ENCODE peak calls at places on chromosomes 11 and 22, in seven cellular contexts. Z is adrenal gland; T is activated CD4-positive, alpha-beta T cell treated with anti-CD3 and anti-CD28 coated beads, Interleukin-2, amount 10 ng/mL, durations not matched to agents 7 days and 5 days; X is stimulated activated CD8-positive, alpha-beta memory T cell treated with anti-CD3 and anti-CD28 coated beads, Interleukin-7, amount 100 ng/mL, for 24 hours; P is NCI-H1092; N is activated CD4-positive, CD25-positive, alpha-beta regulatory T cell; U is esophagus squamous epithelium. L is an unnamed sample.

GRCh38 chr11:28242596-28242995 is 134.4 kb downstream of the METTL15 start:
- DNase-seq in Z (no peak), T (no peak), X (no peak), P (no peak), N (no peak), U (no peak), L (no peak)

GRCh38 chr22:46088541-46089311 is 61.6 kb upstream of the PPARA start:
- DNase-seq in Z (no peak), T (no peak), X (no peak), P (no peak), N (no peak), U (no peak), L (no peak)

GRCh38 chr11:797300-798092 is 585 bp downstream of the SLC25A22 start:
- DNase-seq in Z (peak), T (peak), X (peak), P (peak), N (peak), U (no peak), L (no peak)

GRCh38 chr22:27252282-27253049 is 549.1 kb downstream of the MN1 start:
- DNase-seq in Z (no peak), T (no peak), X (no peak), P (no peak), N (no peak), U (no peak), L (no peak)

GRCh38 chr11:114098927-114099326 is 39.4 kb downstream of the ZBTB16 start:
- DNase-seq in Z (no peak), T (no peak), X (no peak), P (peak), N (no peak), U (no peak), L (no peak)

GRCh38 chr11:69705901-69706787 is 2.3 kb upstream of the FGF19 start:
- DNase-seq in Z (no peak), T (no peak), X (no peak), P (no peak), N (no peak), U (no peak), L (no peak)

GRCh38 chr22:43066844-43067385 is 22.3 kb downstream of the TTLL1 start:
- DNase-seq in Z (no peak), T (no peak), X (no peak), P (no peak), N (no peak), U (no peak), L (no peak)

GRCh38 chr11:76217653-76218160 is 11.4 kb upstream of the WNT11 start:
- DNase-seq in Z (no peak), T (no peak), X (no peak), P (no peak), N (no peak), U (no peak), L (no peak)

GRCh38 chr11:76782526-76783293 is 446 bp upstream of the TSKU start:
- DNase-seq in Z (peak), T (peak), X (no peak), P (peak), N (no peak), U (no peak), L (no peak)

GRCh38 chr11:132959663-132960062 is 572.6 kb downstream of the OPCML start:
- DNase-seq in Z (no peak), T (no peak), X (no peak), P (no peak), N (no peak), U (no peak), L (no peak)

GRCh38 chr11:130480166-130480565 is 31.7 kb downstream of the ADAMTS15 start:
- DNase-seq in Z (no peak), T (no peak), X (no peak), P (no peak), N (no peak), U (no peak), L (no peak)

GRCh38 chr22:37428649-37429586 is 1.6 kb upstream of the ELFN2 start:
- DNase-seq in Z (no peak), T (peak), X (peak), P (no peak), N (peak), U (no peak), L (no peak)

GRCh38 chr11:128482512-128483191 is 104.7 kb downstream of the ETS1 start:
- DNase-seq in Z (no peak), T (peak), X (no peak), P (no peak), N (no peak), U (no peak), L (no peak)

GRCh38 chr11:109133159-109133558 is 288.8 kb upstream of the C11orf87 start:
- DNase-seq in Z (no peak), T (no peak), X (no peak), P (no peak), N (no peak), U (no peak), L (no peak)

GRCh38 chr22:42702675-42703074 is 18.0 kb downstream of the A4GALT start:
- DNase-seq in Z (no peak), T (no peak), X (no peak), P (no peak), N (no peak), U (no peak), L (no peak)

GRCh38 chr11:2446590-2447252 is 1.9 kb downstream of the KCNQ1 start:
- DNase-seq in Z (no peak), T (peak), X (no peak), P (no peak), N (no peak), U (no peak), L (no peak)

GRCh38 chr11:117923275-117923674 is 5.9 kb downstream of the TMPRSS13 start:
- DNase-seq in Z (no peak), T (no peak), X (no peak), P (no peak), N (no peak), U (no peak), L (no peak)

GRCh38 chr11:63871962-63872832 is 33.3 kb downstream of the MARK2 start:
- DNase-seq in Z (peak), T (peak), X (no peak), P (peak), N (no peak), U (no peak), L (peak)

GRCh38 chr11:68003846-68004550 is at the start of gene UNC93B1:
- DNase-seq in Z (peak), T (peak), X (peak), P (no peak), N (peak), U (peak), L (no peak)

GRCh38 chr11:20161230-20161918 is 1.1 kb upstream of the DBX1 start:
- DNase-seq in Z (no peak), T (no peak), X (no peak), P (peak), N (no peak), U (no peak), L (no peak)

GRCh38 chr22:49962751-49963646 is 2.4 kb downstream of the PIM3 start:
- DNase-seq in Z (peak), T (no peak), X (no peak), P (no peak), N (no peak), U (no peak), L (no peak)

GRCh38 chr22:49181942-49182341 is 645.7 kb downstream of the BRD1 start:
- DNase-seq in Z (no peak), T (no peak), X (no peak), P (no peak), N (no peak), U (no peak), L (no peak)

L was measured in keratinocyte.